ENCODE peak calls at places on chromosomes 11 and 22, in five cellular contexts. U is iris pigment epithelial cell, H is fibroblast of mammary gland, B is H9, I is MCF 10A. L is an unnamed sample.

GRCh38 chr11:94030059-94030458 is 8.9 kb downstream of the HEPHL1 start:
- DNase-seq in U (no peak), H (no peak), B (no peak), I (no peak), L (no peak)

GRCh38 chr11:122646549-122647340 is 8.8 kb upstream of the UBASH3B start:
- DNase-seq in U (peak), H (peak), B (no peak), I (peak), L (no peak)

GRCh38 chr22:44776535-44777363 is 24.4 kb downstream of the ARHGAP8 start:
- DNase-seq in U (no peak), H (no peak), B (no peak), I (no peak), L (no peak)

GRCh38 chr11:67646535-67647336 is 3.8 kb downstream of the ACY3 start:
- DNase-seq in U (no peak), H (no peak), B (peak), I (no peak), L (no peak)

GRCh38 chr11:13550761-13551160 is 55.0 kb upstream of the PTH start:
- DNase-seq in U (no peak), H (no peak), B (no peak), I (no peak), L (no peak)

GRCh38 chr11:120013325-120014250 is 124.3 kb downstream of the TRIM29 start:
- DNase-seq in U (peak), H (peak), B (peak), I (peak), L (peak)

GRCh38 chr11:35478411-35479139 is 46.8 kb downstream of the PAMR1 start:
- DNase-seq in U (no peak), H (no peak), B (no peak), I (no peak), L (no peak)

GRCh38 chr22:41094036-41094435 is 1.6 kb downstream of the EP300 start:
- DNase-seq in U (peak), H (peak), B (no peak), I (peak), L (peak)

GRCh38 chr11:33135216-33135615 is 26.1 kb downstream of the CSTF3 start:
- DNase-seq in U (peak), H (peak), B (no peak), I (no peak), L (peak)